ENCODE peak calls at places on chromosomes 1 and 21, in seven cellular contexts. One of them, this sample, is unnamed.

GRCh38 chr1:101178688-101179491 is 57.9 kb upstream of the S1PR1 start:
- DNase-seq in heart right ventricle: no peak
- DNase-seq in adrenal gland: no peak
- DNase-seq in CD8-positive, alpha-beta memory T cell: peak; percentile 32
- DNase-seq in esophagus squamous epithelium: no peak
- DNase-seq in neural progenitor cell: no peak
- DNase-seq in fibroblast of lung: no peak
- DNase-seq in this sample: no peak

GRCh38 chr1:52367272-52367671 is 1.3 kb upstream of the CC2D1B start:
- DNase-seq in esophagus squamous epithelium: no peak
- DNase-seq in fibroblast of lung: no peak
- DNase-seq in heart right ventricle: no peak
- DNase-seq in CD8-positive, alpha-beta memory T cell: no peak
- DNase-seq in adrenal gland: no peak
- DNase-seq in neural progenitor cell: no peak
- DNase-seq in this sample: no peak

GRCh38 chr21:46217511-46218196 is 10.9 kb downstream of the LSS start:
- DNase-seq in esophagus squamous epithelium: no peak
- DNase-seq in adrenal gland: no peak
- DNase-seq in heart right ventricle: no peak
- DNase-seq in CD8-positive, alpha-beta memory T cell: no peak
- DNase-seq in fibroblast of lung: no peak
- DNase-seq in neural progenitor cell: no peak
- DNase-seq in this sample: peak; percentile 33

GRCh38 chr1:210377934-210378333 is 49.2 kb downstream of the HHAT start:
- DNase-seq in esophagus squamous epithelium: no peak
- DNase-seq in adrenal gland: no peak
- DNase-seq in CD8-positive, alpha-beta memory T cell: no peak
- DNase-seq in neural progenitor cell: no peak
- DNase-seq in heart right ventricle: no peak
- DNase-seq in fibroblast of lung: peak; percentile 29
- DNase-seq in this sample: no peak

GRCh38 chr21:44989538-44989888 is 49.7 kb downstream of the SLX9 start:
- DNase-seq in neural progenitor cell: no peak
- DNase-seq in esophagus squamous epithelium: no peak
- DNase-seq in heart right ventricle: no peak
- DNase-seq in fibroblast of lung: peak; percentile 68
- DNase-seq in adrenal gland: no peak
- DNase-seq in CD8-positive, alpha-beta memory T cell: no peak
- DNase-seq in this sample: no peak

GRCh38 chr1:216749219-216749618 is 26.0 kb upstream of the ESRRG start:
- DNase-seq in heart right ventricle: no peak
- DNase-seq in neural progenitor cell: peak; percentile 82
- DNase-seq in adrenal gland: no peak
- DNase-seq in esophagus squamous epithelium: no peak
- DNase-seq in CD8-positive, alpha-beta memory T cell: no peak
- DNase-seq in fibroblast of lung: no peak
- DNase-seq in this sample: no peak

GRCh38 chr1:12618661-12619395 is 818 bp upstream of the DHRS3 start:
- DNase-seq in fibroblast of lung: peak; percentile 71
- DNase-seq in neural progenitor cell: peak; percentile 79
- DNase-seq in adrenal gland: peak; percentile 71
- DNase-seq in esophagus squamous epithelium: no peak
- DNase-seq in heart right ventricle: peak; percentile 83
- DNase-seq in CD8-positive, alpha-beta memory T cell: peak; percentile 60
- DNase-seq in this sample: peak; percentile 88

GRCh38 chr1:86156571-86157455 is at the start of gene COL24A1:
- DNase-seq in adrenal gland: no peak
- DNase-seq in esophagus squamous epithelium: no peak
- DNase-seq in fibroblast of lung: peak; percentile 71
- DNase-seq in heart right ventricle: peak; percentile 17
- DNase-seq in CD8-positive, alpha-beta memory T cell: no peak
- DNase-seq in neural progenitor cell: peak; percentile 87
- DNase-seq in this sample: peak; percentile 88

GRCh38 chr1:221439734-221440436 is 302.0 kb downstream of the DUSP10 start:
- DNase-seq in fibroblast of lung: peak; percentile 76
- DNase-seq in heart right ventricle: peak; percentile 3
- DNase-seq in neural progenitor cell: no peak
- DNase-seq in adrenal gland: no peak
- DNase-seq in esophagus squamous epithelium: no peak
- DNase-seq in CD8-positive, alpha-beta memory T cell: no peak
- DNase-seq in this sample: no peak

GRCh38 chr1:44594871-44595735 is 79.2 kb downstream of the TMEM53 start:
- DNase-seq in heart right ventricle: peak; percentile 77
- DNase-seq in fibroblast of lung: peak; percentile 35
- DNase-seq in esophagus squamous epithelium: no peak
- DNase-seq in CD8-positive, alpha-beta memory T cell: peak; percentile 57
- DNase-seq in adrenal gland: peak; percentile 80
- DNase-seq in neural progenitor cell: peak; percentile 91
- DNase-seq in this sample: peak; percentile 99

GRCh38 chr1:233561708-233562426 is 52.0 kb upstream of the KCNK1 start:
- DNase-seq in heart right ventricle: no peak
- DNase-seq in esophagus squamous epithelium: no peak
- DNase-seq in fibroblast of lung: no peak
- DNase-seq in adrenal gland: no peak
- DNase-seq in neural progenitor cell: no peak
- DNase-seq in CD8-positive, alpha-beta memory T cell: no peak
- DNase-seq in this sample: no peak

GRCh38 chr1:93123141-93123783 is 44.2 kb downstream of the MTF2 start:
- DNase-seq in fibroblast of lung: peak; percentile 33
- DNase-seq in esophagus squamous epithelium: no peak
- DNase-seq in CD8-positive, alpha-beta memory T cell: no peak
- DNase-seq in heart right ventricle: no peak
- DNase-seq in adrenal gland: no peak
- DNase-seq in neural progenitor cell: no peak
- DNase-seq in this sample: no peak

GRCh38 chr1:101239095-101240040 is 2.5 kb downstream of the S1PR1 start:
- DNase-seq in CD8-positive, alpha-beta memory T cell: peak; percentile 64
- DNase-seq in neural progenitor cell: no peak
- DNase-seq in fibroblast of lung: peak; percentile 46
- DNase-seq in esophagus squamous epithelium: no peak
- DNase-seq in heart right ventricle: no peak
- DNase-seq in adrenal gland: no peak
- DNase-seq in this sample: no peak

GRCh38 chr1:24323281-24323680 is 4.1 kb downstream of the GRHL3 start:
- DNase-seq in adrenal gland: no peak
- DNase-seq in fibroblast of lung: no peak
- DNase-seq in CD8-positive, alpha-beta memory T cell: no peak
- DNase-seq in neural progenitor cell: no peak
- DNase-seq in esophagus squamous epithelium: no peak
- DNase-seq in heart right ventricle: no peak
- DNase-seq in this sample: no peak

GRCh38 chr1:59434336-59434735 is 137.4 kb downstream of the FGGY start:
- DNase-seq in heart right ventricle: no peak
- DNase-seq in adrenal gland: no peak
- DNase-seq in CD8-positive, alpha-beta memory T cell: no peak
- DNase-seq in fibroblast of lung: no peak
- DNase-seq in neural progenitor cell: no peak
- DNase-seq in esophagus squamous epithelium: no peak
- DNase-seq in this sample: no peak

GRCh38 chr1:164660415-164661174 is 101.6 kb downstream of the PBX1 start:
- DNase-seq in neural progenitor cell: no peak
- DNase-seq in fibroblast of lung: peak; percentile 33
- DNase-seq in adrenal gland: no peak
- DNase-seq in CD8-positive, alpha-beta memory T cell: peak; percentile 62
- DNase-seq in esophagus squamous epithelium: no peak
- DNase-seq in heart right ventricle: no peak
- DNase-seq in this sample: no peak

GRCh38 chr1:42618866-42619265 is 39.4 kb upstream of the PPIH start:
- DNase-seq in neural progenitor cell: no peak
- DNase-seq in fibroblast of lung: peak; percentile 12
- DNase-seq in heart right ventricle: no peak
- DNase-seq in esophagus squamous epithelium: no peak
- DNase-seq in CD8-positive, alpha-beta memory T cell: no peak
- DNase-seq in adrenal gland: no peak
- DNase-seq in this sample: no peak

GRCh38 chr21:46100020-46100419 is 2.1 kb downstream of the COL6A2 start:
- DNase-seq in CD8-positive, alpha-beta memory T cell: no peak
- DNase-seq in esophagus squamous epithelium: no peak
- DNase-seq in neural progenitor cell: no peak
- DNase-seq in adrenal gland: no peak
- DNase-seq in heart right ventricle: peak; percentile 2
- DNase-seq in fibroblast of lung: no peak
- DNase-seq in this sample: no peak

GRCh38 chr1:62333431-62333830 is 14.2 kb upstream of the KANK4 start:
- DNase-seq in esophagus squamous epithelium: no peak
- DNase-seq in fibroblast of lung: no peak
- DNase-seq in neural progenitor cell: no peak
- DNase-seq in CD8-positive, alpha-beta memory T cell: no peak
- DNase-seq in heart right ventricle: no peak
- DNase-seq in adrenal gland: no peak
- DNase-seq in this sample: no peak

DNA sequence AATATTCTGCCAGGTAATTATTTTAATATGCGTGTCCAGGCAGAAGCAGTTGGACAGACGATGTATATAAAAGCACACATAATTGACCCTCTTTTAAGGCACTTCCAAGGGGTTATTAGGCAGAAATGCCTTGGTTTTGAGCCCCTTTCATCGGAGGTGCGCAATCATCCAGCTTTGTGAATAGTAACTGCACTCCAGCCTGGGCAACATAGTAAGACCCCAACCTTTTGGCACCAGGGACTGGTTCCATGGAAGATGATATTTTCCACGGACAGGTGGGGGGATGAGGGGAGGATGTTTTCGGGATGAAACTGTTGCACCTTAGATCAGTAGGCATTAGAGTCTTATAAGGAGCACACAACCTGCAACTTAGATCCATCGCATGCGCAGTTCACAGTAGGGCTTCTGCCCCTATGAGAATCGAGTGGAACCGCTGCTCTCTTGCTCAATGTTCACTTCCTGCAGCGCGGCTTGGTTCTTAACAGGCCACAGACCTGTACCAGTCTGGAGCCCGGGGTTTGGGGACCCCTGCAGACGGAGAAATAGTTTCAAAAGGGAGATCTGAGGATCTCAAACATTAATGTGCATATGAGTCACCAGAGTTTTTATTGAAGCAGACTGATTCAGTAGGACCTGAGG is 1.8 kb upstream of the MCOLN2 start:
- DNase-seq in esophagus squamous epithelium: no peak
- DNase-seq in fibroblast of lung: peak; percentile 14
- DNase-seq in CD8-positive, alpha-beta memory T cell: peak; percentile 55
- DNase-seq in heart right ventricle: no peak
- DNase-seq in neural progenitor cell: peak; percentile 37
- DNase-seq in adrenal gland: no peak
- DNase-seq in this sample: peak; percentile 19
- H3K27me3 ChIP-seq in esophagus squamous epithelium: no peaks in the 10 kb centered on the region
- H3K27me3 ChIP-seq in fibroblast of lung: peaks cover 43% of the 10 kb centered on the region
- H3K27me3 ChIP-seq in CD8-positive, alpha-beta memory T cell: peaks cover 4% of the 10 kb centered on the region
- H3K27me3 ChIP-seq in heart right ventricle: peaks cover 65% of the 10 kb centered on the region
- H3K27me3 ChIP-seq in neural progenitor cell: peaks cover 97% of the 10 kb centered on the region
- H3K27me3 ChIP-seq in adrenal gland: no peaks in the 10 kb centered on the region
- H3K27me3 ChIP-seq in this sample: peaks cover 65% of the 10 kb centered on the region

GRCh38 chr1:224852901-224853568 is 76.4 kb upstream of the DNAH14 start:
- DNase-seq in neural progenitor cell: peak; percentile 45
- DNase-seq in heart right ventricle: no peak
- DNase-seq in adrenal gland: no peak
- DNase-seq in fibroblast of lung: peak; percentile 84
- DNase-seq in esophagus squamous epithelium: no peak
- DNase-seq in CD8-positive, alpha-beta memory T cell: no peak
- DNase-seq in this sample: peak; percentile 48
- H3K27me3 ChIP-seq in neural progenitor cell: no peaks in the 10 kb centered on the region
- H3K27me3 ChIP-seq in heart right ventricle: peaks cover 7% of the 10 kb centered on the region
- H3K27me3 ChIP-seq in adrenal gland: no peaks in the 10 kb centered on the region
- H3K27me3 ChIP-seq in fibroblast of lung: no peaks in the 10 kb centered on the region
- H3K27me3 ChIP-seq in esophagus squamous epithelium: no peaks in the 10 kb centered on the region
- H3K27me3 ChIP-seq in CD8-positive, alpha-beta memory T cell: no peaks in the 10 kb centered on the region
- H3K27me3 ChIP-seq in this sample: no peaks in the 10 kb centered on the region

GRCh38 chr1:213988639-213989070 is 882 bp downstream of the PROX1 start:
- DNase-seq in heart right ventricle: no peak
- DNase-seq in adrenal gland: peak; percentile 39
- DNase-seq in fibroblast of lung: no peak
- DNase-seq in CD8-positive, alpha-beta memory T cell: no peak
- DNase-seq in neural progenitor cell: no peak
- DNase-seq in esophagus squamous epithelium: no peak
- DNase-seq in this sample: no peak

GRCh38 chr1:213986020-213986924 is 1.5 kb upstream of the PROX1 start:
- DNase-seq in adrenal gland: no peak
- DNase-seq in neural progenitor cell: peak; percentile 26
- DNase-seq in esophagus squamous epithelium: no peak
- DNase-seq in heart right ventricle: no peak
- DNase-seq in CD8-positive, alpha-beta memory T cell: no peak
- DNase-seq in fibroblast of lung: no peak
- DNase-seq in this sample: peak; percentile 49

GRCh38 chr1:213987876-213988638 is at the start of gene PROX1:
- DNase-seq in esophagus squamous epithelium: no peak
- DNase-seq in fibroblast of lung: peak; percentile 92
- DNase-seq in neural progenitor cell: peak; percentile 94
- DNase-seq in CD8-positive, alpha-beta memory T cell: peak; percentile 27
- DNase-seq in adrenal gland: peak; percentile 90
- DNase-seq in heart right ventricle: peak; percentile 84
- DNase-seq in this sample: peak; percentile 48

GRCh38 chr1:213986925-213987250 is 885 bp upstream of the PROX1 start:
- DNase-seq in fibroblast of lung: no peak
- DNase-seq in CD8-positive, alpha-beta memory T cell: no peak
- DNase-seq in adrenal gland: no peak
- DNase-seq in esophagus squamous epithelium: no peak
- DNase-seq in heart right ventricle: no peak
- DNase-seq in neural progenitor cell: no peak
- DNase-seq in this sample: no peak

GRCh38 chr1:213987422-213987875 is 324 bp upstream of the PROX1 start:
- DNase-seq in neural progenitor cell: peak; percentile 88
- DNase-seq in heart right ventricle: no peak
- DNase-seq in fibroblast of lung: no peak
- DNase-seq in CD8-positive, alpha-beta memory T cell: no peak
- DNase-seq in esophagus squamous epithelium: no peak
- DNase-seq in adrenal gland: no peak
- DNase-seq in this sample: peak; percentile 90
- H3K27me3 ChIP-seq in neural progenitor cell: peaks cover 94% of the 10 kb centered on the region
- H3K27me3 ChIP-seq in heart right ventricle: peaks cover 43% of the 10 kb centered on the region
- H3K27me3 ChIP-seq in fibroblast of lung: peaks cover 41% of the 10 kb centered on the region
- H3K27me3 ChIP-seq in CD8-positive, alpha-beta memory T cell: peaks cover 55% of the 10 kb centered on the region
- H3K27me3 ChIP-seq in esophagus squamous epithelium: peaks cover 36% of the 10 kb centered on the region
- H3K27me3 ChIP-seq in adrenal gland: peaks cover 4% of the 10 kb centered on the region
- H3K27me3 ChIP-seq in this sample: peaks cover 70% of the 10 kb centered on the region

GRCh38 chr1:29437946-29438345 is 201.6 kb downstream of the PTPRU start:
- DNase-seq in esophagus squamous epithelium: no peak
- DNase-seq in fibroblast of lung: no peak
- DNase-seq in CD8-positive, alpha-beta memory T cell: no peak
- DNase-seq in neural progenitor cell: peak; percentile 41
- DNase-seq in adrenal gland: no peak
- DNase-seq in heart right ventricle: no peak
- DNase-seq in this sample: no peak

GRCh38 chr1:29441916-29442668 is 205.8 kb downstream of the PTPRU start:
- DNase-seq in esophagus squamous epithelium: no peak
- DNase-seq in CD8-positive, alpha-beta memory T cell: no peak
- DNase-seq in fibroblast of lung: no peak
- DNase-seq in neural progenitor cell: no peak
- DNase-seq in adrenal gland: no peak
- DNase-seq in heart right ventricle: no peak
- DNase-seq in this sample: peak; percentile 20

GRCh38 chr1:29436386-29436785 is 200.1 kb downstream of the PTPRU start:
- DNase-seq in esophagus squamous epithelium: no peak
- DNase-seq in CD8-positive, alpha-beta memory T cell: no peak
- DNase-seq in neural progenitor cell: no peak
- DNase-seq in fibroblast of lung: no peak
- DNase-seq in adrenal gland: no peak
- DNase-seq in heart right ventricle: no peak
- DNase-seq in this sample: peak; percentile 11

GRCh38 chr1:29439615-29440014 is 203.3 kb downstream of the PTPRU start:
- DNase-seq in heart right ventricle: no peak
- DNase-seq in neural progenitor cell: no peak
- DNase-seq in adrenal gland: no peak
- DNase-seq in fibroblast of lung: no peak
- DNase-seq in CD8-positive, alpha-beta memory T cell: no peak
- DNase-seq in esophagus squamous epithelium: no peak
- DNase-seq in this sample: no peak

GRCh38 chr1:29438991-29439390 is 202.7 kb downstream of the PTPRU start:
- DNase-seq in heart right ventricle: no peak
- DNase-seq in fibroblast of lung: no peak
- DNase-seq in CD8-positive, alpha-beta memory T cell: no peak
- DNase-seq in esophagus squamous epithelium: no peak
- DNase-seq in adrenal gland: no peak
- DNase-seq in neural progenitor cell: no peak
- DNase-seq in this sample: no peak
- H3K27me3 ChIP-seq in heart right ventricle: peaks cover 52% of the 10 kb centered on the region
- H3K27me3 ChIP-seq in fibroblast of lung: no peaks in the 10 kb centered on the region
- H3K27me3 ChIP-seq in CD8-positive, alpha-beta memory T cell: peaks cover 4% of the 10 kb centered on the region
- H3K27me3 ChIP-seq in esophagus squamous epithelium: no peaks in the 10 kb centered on the region
- H3K27me3 ChIP-seq in adrenal gland: peaks cover 7% of the 10 kb centered on the region
- H3K27me3 ChIP-seq in neural progenitor cell: no peaks in the 10 kb centered on the region
- H3K27me3 ChIP-seq in this sample: no peaks in the 10 kb centered on the region